ENCODE peak calls at places on chromosome 22, in seven cellular contexts. T, E, Y, I, U, D and M are unnamed samples.
A peak's percentile ranks its signal among the peaks of the same experiment; 100 is the strongest.

GRCh38 chr22:50581950-50582561 is 593 bp downstream of the CHKB start:
- DNase-seq in T (no peak), E (peak; percentile 55), Y (no peak), I (no peak), U (peak; percentile 33), D (no peak), M (no peak)

GRCh38 chr22:44963832-44964721 is 45.7 kb downstream of the PHF21B start:
- DNase-seq in T (no peak), E (no peak), Y (no peak), I (no peak), U (no peak), D (peak; percentile 42), M (no peak)

GRCh38 chr22:32281092-32281491 is 25.9 kb upstream of the SLC5A4 start:
- DNase-seq in T (no peak), E (peak; percentile 31), Y (no peak), I (no peak), U (no peak), D (no peak), M (no peak)

GRCh38 chr22:20009018-20009482 is 7.6 kb downstream of the ARVCF start:
- DNase-seq in T (no peak), E (no peak), Y (no peak), I (no peak), U (no peak), D (no peak), M (no peak)

GRCh38 chr22:45246060-45246985 is 5.6 kb upstream of the KIAA0930 start:
- DNase-seq in T (no peak), E (peak; percentile 95), Y (peak; percentile 92), I (peak; percentile 85), U (no peak), D (no peak), M (peak; percentile 94)

GRCh38 chr22:37427128-37427710 is at the start of gene ELFN2:
- DNase-seq in T (peak; percentile 66), E (peak; percentile 50), Y (no peak), I (peak; percentile 23), U (no peak), D (peak; percentile 61), M (peak; percentile 51)

GRCh38 chr22:30810105-30810504 is 115.4 kb downstream of the OSBP2 start:
- DNase-seq in T (no peak), E (no peak), Y (no peak), I (no peak), U (no peak), D (no peak), M (no peak)

GRCh38 chr22:42270178-42270511 is 308 bp downstream of the TCF20 start:
- DNase-seq in T (peak; percentile 70), E (no peak), Y (peak; percentile 2), I (peak; percentile 32), U (no peak), D (no peak), M (no peak)

GRCh38 chr22:39457546-39458442 is 982 bp downstream of the MGAT3 start:
- DNase-seq in T (no peak), E (no peak), Y (no peak), I (no peak), U (no peak), D (peak; percentile 60), M (no peak)

GRCh38 chr22:26673485-26673884 is 16.1 kb downstream of the MIAT start:
- DNase-seq in T (no peak), E (peak; percentile 81), Y (no peak), I (peak; percentile 32), U (no peak), D (no peak), M (peak; percentile 29)

GRCh38 chr22:36162127-36163034 is 1.8 kb upstream of the APOL3 start:
- DNase-seq in T (no peak), E (no peak), Y (no peak), I (no peak), U (peak; percentile 64), D (no peak), M (no peak)

DNA sequence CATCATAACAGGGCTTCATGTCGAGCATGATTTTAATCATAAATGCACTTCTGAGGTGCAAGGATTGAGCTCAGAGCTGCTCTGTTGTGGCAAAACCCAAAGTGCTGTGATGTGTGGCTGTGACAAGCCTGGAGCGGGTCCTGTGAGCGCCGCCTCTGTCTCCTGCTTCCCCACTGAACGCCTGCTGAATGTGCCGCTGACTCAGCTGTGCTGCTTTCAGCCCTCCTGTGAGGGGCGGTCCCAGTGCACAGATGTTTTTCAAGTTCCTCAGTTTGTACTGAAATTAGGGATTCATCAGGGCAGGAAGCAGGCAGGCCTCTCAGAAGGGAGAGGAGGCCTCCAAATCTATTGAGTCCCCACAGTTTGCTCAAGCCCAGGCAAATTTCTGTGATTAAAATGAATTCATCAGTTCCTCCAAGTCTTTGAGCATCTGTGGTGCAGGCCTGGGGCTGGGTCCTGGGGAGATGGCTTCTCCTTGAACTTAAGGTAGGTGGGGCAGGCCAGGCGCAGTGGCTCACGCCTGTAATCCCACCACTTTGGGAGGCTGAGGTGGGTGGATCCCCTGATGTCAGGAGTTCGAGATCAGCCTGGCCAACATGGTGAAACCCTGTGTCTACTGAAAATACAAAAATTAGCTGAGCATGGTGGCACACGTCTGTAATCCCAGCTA is 2.9 kb upstream of the GTSE1 start:
- DNase-seq in T (no peak), E (peak; percentile 83), Y (no peak), I (no peak), U (peak; percentile 85), D (no peak), M (no peak)
- TF ChIP-seq EZH2phosphoT487 in T (no peak), E (no peak), Y (no peak), I (no peak), U (no peak), D (no peak), M (no peak)

DNA sequence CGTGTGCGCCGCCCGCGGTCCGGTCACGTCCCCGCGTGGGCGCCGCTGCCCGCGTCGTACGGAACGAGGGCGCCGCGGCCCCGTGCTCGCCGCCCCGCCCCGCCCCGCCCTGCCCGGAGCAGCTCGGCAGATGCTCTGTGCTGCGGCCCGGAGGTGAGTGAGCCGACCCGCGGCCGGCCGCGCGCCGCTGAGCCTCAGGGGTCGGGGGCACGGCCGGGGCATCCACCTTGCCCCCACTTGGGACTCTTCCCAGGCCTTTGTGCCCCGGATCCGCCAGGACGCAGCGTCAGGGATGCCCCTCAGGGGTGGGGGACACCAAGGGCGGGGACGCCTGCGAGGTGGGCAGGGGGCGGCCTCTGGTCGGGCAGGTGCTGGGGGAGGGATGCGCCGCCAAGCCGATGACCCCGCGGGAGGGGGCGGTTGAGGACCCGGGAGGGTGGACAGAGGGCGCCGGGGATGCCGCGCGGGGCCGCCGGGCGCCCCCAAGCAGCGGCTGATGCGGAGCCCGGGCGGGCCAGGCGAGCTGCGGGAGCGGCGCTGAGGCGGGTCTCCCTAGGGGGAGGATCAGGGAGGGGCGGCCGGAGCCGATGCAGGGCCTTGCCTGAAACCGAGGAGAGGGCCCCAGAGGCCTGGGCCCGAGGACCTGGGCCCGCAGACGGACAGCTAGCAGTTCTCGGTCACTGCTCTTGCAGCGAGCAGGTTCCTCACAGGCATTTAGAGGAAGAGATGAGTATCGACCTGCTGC is at the start of gene GNAZ:
- DNase-seq in T (peak; percentile 62), E (peak; percentile 12), Y (no peak), I (no peak), U (no peak), D (peak; percentile 82), M (peak; percentile 51)
- TF ChIP-seq EZH2 in T (no peak), E (no peak), Y (no peak), I (no peak), U (no peak), D (peak; percentile 33), M (no peak)

DNA sequence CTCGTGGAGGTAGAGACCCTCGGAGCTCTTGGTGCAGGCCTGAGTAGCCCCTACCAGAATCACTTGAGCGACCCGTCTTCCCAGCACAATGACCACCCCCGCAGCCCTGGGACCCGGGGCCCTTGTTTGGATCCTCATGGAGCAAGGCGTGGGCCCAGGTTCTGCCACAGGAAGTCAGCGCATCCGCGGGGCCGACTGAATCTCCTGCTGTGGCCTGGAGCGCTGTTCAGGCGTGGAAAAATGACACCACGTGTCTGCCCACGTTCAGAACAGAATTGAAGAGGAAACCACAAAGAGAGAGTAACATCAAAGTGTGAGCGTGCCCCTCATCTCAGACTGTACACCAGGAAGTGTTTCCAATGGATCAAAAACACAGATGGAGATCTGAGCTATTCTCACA is 1479.2 kb downstream of the TBC1D22A start:
- DNase-seq in T (no peak), E (no peak), Y (no peak), I (no peak), U (no peak), D (no peak), M (no peak)
- TF ChIP-seq EZH2phosphoT487 in T (no peak), E (no peak), Y (no peak), I (no peak), U (no peak), D (no peak), M (no peak)

DNA sequence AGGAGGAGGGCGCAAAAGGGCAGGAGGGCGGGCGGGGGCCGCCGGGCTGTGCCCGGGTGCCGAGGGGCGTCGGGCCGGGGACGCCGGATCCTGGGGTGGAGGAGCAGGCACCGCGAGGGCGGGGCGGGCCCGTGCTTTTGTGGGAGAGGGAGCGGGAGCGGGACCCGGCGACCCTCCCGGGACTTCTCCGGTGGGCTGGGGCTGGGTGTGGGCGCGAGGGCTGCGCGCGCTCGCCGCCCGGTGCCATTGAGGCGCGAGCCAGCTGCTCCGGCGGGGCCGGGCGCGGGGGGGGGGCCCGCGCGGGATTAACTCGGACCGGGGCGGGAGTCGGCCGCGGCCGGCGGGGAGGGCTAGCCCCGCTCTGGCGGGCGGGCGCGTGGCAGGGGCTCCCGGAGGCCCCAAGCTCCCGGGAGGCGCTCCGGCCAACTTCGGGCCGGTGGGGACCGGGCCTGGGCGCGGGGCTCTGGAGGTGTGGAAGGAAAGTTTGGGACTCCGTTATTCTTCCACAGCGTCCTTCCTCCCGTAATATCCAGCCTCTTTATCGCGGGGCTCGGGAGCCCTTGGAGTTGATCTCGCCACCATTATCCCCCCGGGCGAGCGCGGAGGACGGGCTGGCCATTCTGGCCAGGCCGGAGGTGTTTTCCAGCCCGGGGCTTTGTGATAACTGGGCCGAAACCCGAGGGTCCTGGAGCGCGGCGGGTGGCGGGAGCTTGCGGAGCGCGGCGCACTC is 941 bp downstream of the CECR2 start:
- DNase-seq in T (peak; percentile 51), E (no peak), Y (no peak), I (no peak), U (no peak), D (peak; percentile 76), M (peak; percentile 60)
- TF ChIP-seq EZH2 in T (no peak), E (no peak), Y (no peak), I (peak; percentile 82), U (no peak), D (no peak), M (peak; percentile 22)

DNA sequence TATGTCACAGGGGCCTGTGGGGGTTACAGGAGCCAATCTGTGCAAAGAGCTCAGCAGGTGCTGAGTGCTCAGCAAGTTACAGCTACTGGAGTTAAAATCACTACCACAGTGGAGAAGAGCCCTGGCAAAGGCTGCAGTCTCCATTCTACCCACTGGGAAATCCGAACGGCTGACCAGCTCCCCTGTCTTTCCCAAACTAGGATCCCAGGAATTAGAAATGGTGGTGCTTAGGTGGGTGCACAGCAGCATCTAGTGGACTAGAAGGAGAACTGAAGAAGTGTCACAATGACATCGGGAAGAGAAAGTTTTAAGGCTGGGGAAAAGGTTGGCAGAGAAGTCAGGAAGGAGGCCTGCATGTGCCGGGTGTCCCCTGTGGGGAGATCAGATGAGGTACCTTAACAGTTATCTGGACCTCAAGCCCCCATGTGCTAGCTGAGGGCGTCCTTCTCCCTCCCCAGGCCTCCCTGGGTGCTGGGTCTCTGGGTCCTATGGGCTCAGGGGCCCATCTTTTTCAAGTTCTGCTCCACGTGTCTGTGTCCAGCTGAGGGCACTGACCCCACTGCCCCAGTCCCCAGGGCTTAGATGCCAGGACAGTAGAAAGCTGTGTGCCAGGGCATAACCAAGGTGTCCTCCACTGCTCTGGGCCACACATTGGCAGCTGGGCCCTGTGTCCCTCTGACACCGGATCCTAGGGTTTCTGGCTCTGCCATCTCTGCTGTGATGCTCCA is 1.9 kb downstream of the PIWIL3 start:
- DNase-seq in T (peak; percentile 93), E (peak; percentile 51), Y (peak; percentile 61), I (peak; percentile 50), U (no peak), D (peak; percentile 83), M (peak; percentile 46)
- TF ChIP-seq EZH2phosphoT487 in T (no peak), E (no peak), Y (no peak), I (no peak), U (no peak), D (no peak), M (no peak)

GRCh38 chr22:43861529-43861928 is 784 bp downstream of the SULT4A1 start:
- DNase-seq in T (no peak), E (peak; percentile 23), Y (no peak), I (no peak), U (no peak), D (no peak), M (peak; percentile 61)
- TF ChIP-seq EZH2 in T (no peak), E (peak; percentile 63), Y (no peak), I (no peak), U (no peak), D (no peak), M (no peak)